ENCODE peak calls at places on chromosomes 4 and X, in nine cellular contexts. E is right lobe of liver, I is body of pancreas, M is adrenal gland, C is astrocyte of the spinal cord, A is breast epithelium, N is AG09319, K is ascending aorta, Y is endodermal cell. Z is an unnamed sample.

GRCh38 chr4:70829492-70829891 is 10.2 kb downstream of the GRSF1 start:
- DNase-seq in E (no peak), I (no peak), M (peak; percentile 51), C (no peak), A (no peak), N (no peak), K (no peak), Y (no peak), Z (no peak)

GRCh38 chrX:9492901-9493300 is 28.0 kb downstream of the TBL1X start:
- DNase-seq in E (no peak), I (no peak), M (no peak), C (no peak), A (no peak), N (no peak), K (no peak), Y (no peak), Z (no peak)

GRCh38 chr4:126777649-126778048 is 855.1 kb upstream of the INTU start:
- DNase-seq in E (no peak), I (no peak), M (no peak), C (peak; percentile 82), A (no peak), N (peak; percentile 55), K (no peak), Y (no peak), Z (no peak)

GRCh38 chr4:26050212-26050643 is 136.2 kb downstream of the SMIM20 start:
- DNase-seq in E (no peak), I (no peak), M (peak; percentile 58), C (no peak), A (no peak), N (no peak), K (peak; percentile 69), Y (no peak), Z (no peak)

GRCh38 chrX:140091276-140091886 is 126.1 kb upstream of the CXorf66 start:
- DNase-seq in E (no peak), I (peak; percentile 19), M (peak; percentile 46), C (no peak), A (no peak), N (no peak), K (no peak), Y (peak; percentile 81), Z (no peak)

GRCh38 chr4:120056249-120056648 is 10.4 kb downstream of the MAD2L1 start:
- DNase-seq in E (no peak), I (no peak), M (no peak), C (peak; percentile 64), A (no peak), N (no peak), K (no peak), Y (no peak), Z (no peak)

GRCh38 chr4:73653695-73654106 is 33.5 kb upstream of the RASSF6 start:
- DNase-seq in E (peak; percentile 72), I (peak; percentile 81), M (peak; percentile 41), C (peak; percentile 74), A (no peak), N (peak; percentile 14), K (no peak), Y (no peak), Z (peak; percentile 33)

GRCh38 chrX:31580726-31581125 is 508.9 kb upstream of the FTHL17 start:
- DNase-seq in E (no peak), I (no peak), M (no peak), C (peak; percentile 38), A (no peak), N (no peak), K (no peak), Y (no peak), Z (no peak)

GRCh38 chrX:3962511-3963350 is 249.3 kb upstream of the PRKX start:
- DNase-seq in E (no peak), I (peak; percentile 13), M (no peak), C (peak; percentile 45), A (no peak), N (no peak), K (no peak), Y (peak; percentile 68), Z (no peak)

GRCh38 chrX:925652-926061 is 286.8 kb downstream of the CRLF2 start:
- DNase-seq in E (no peak), I (no peak), M (no peak), C (no peak), A (no peak), N (no peak), K (no peak), Y (no peak), Z (no peak)

GRCh38 chr4:35461931-35462659 is 782.2 kb downstream of the ARAP2 start:
- DNase-seq in E (no peak), I (no peak), M (no peak), C (no peak), A (no peak), N (no peak), K (no peak), Y (peak; percentile 59), Z (no peak)

GRCh38 chr4:146033149-146033548 is 94.5 kb upstream of the ZNF827 start:
- DNase-seq in E (no peak), I (peak; percentile 32), M (peak; percentile 14), C (no peak), A (no peak), N (no peak), K (no peak), Y (peak; percentile 57), Z (no peak)

GRCh38 chr4:94551616-94552564 is 100.1 kb downstream of the PDLIM5 start:
- DNase-seq in E (no peak), I (no peak), M (no peak), C (peak; percentile 58), A (no peak), N (no peak), K (no peak), Y (no peak), Z (no peak)

DNA sequence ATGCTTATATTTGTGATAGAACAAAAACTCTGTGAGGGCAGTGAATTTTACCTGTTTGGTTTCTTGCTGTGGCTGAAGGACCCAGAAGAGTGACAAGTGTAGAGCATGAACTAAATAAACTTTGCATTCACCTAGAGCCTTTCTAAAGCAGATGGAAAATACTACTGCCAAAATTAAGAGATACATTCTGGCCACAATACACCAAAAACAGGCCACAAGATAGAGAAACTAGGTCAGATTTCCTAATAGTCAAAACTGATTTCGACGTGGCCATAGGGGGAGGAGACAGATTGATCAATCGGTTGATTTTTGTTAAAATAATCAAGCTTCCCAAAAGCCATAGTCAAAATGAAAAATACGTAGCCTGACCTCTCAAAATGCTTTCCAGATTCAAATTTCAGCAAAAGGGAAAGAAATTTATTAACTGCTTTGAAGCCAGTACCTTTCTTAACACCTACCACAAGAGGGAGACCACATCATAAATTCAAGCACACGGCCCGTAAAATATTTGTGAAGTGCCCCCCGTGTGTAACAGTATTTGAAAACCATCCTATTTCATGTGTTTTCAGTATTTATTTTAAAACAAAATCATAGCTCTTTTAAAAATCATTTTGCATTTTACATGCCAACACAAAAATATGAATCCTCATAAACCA is 132.4 kb downstream of the CORIN start:
- DNase-seq in E (no peak), I (no peak), M (no peak), C (peak; percentile 38), A (no peak), N (no peak), K (no peak), Y (no peak), Z (no peak)
- TF ChIP-seq CTCF in E (peak; percentile 74), I (no peak), M (no peak), C (peak; percentile 52), A (no peak), N (peak; percentile 19), K (no peak), Y (peak; percentile 81), Z (peak; percentile 5)

DNA sequence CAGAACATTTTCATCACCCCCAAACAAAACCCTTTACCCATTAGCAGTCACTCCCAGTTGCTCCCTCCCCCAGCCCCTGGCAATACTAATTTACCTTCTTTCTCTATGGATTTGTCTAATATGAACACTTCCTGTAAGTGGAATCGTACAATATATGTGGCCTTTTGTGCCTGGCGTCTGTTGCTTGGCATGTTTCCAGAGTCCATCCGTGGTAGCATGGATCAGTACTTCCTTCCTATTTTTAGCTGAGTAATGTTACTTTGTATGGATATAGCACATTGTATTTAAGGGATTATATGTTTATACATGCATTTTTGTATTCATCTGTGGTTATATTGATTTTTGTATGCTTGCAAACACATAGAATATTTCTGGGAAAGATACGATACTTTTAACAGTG is 48.2 kb downstream of the PPEF1 start:
- DNase-seq in E (no peak), I (no peak), M (peak; percentile 15), C (no peak), A (no peak), N (no peak), K (no peak), Y (no peak), Z (no peak)
- TF ChIP-seq CTCF in E (no peak), I (no peak), M (no peak), C (no peak), A (no peak), N (no peak), K (no peak), Y (no peak), Z (no peak)

GRCh38 chr4:104064650-104065577 is 345.1 kb upstream of the TACR3 start:
- DNase-seq in E (peak; percentile 70), I (peak; percentile 65), M (peak; percentile 28), C (peak; percentile 53), A (peak; percentile 49), N (no peak), K (no peak), Y (peak; percentile 81), Z (no peak)
- TF ChIP-seq CTCF in E (peak; percentile 68), I (no peak), M (peak; percentile 36), C (peak; percentile 55), A (peak; percentile 29), N (no peak), K (no peak), Y (peak; percentile 92), Z (peak; percentile 21)

GRCh38 chrX:38282044-38282443 is 45.3 kb downstream of the RPGR start:
- DNase-seq in E (no peak), I (no peak), M (peak; percentile 16), C (no peak), A (no peak), N (no peak), K (no peak), Y (peak; percentile 45), Z (no peak)
- TF ChIP-seq CTCF in E (no peak), I (no peak), M (peak; percentile 41), C (peak; percentile 52), A (no peak), N (peak; percentile 62), K (no peak), Y (peak; percentile 68), Z (no peak)

GRCh38 chrX:21813612-21814368 is 25.6 kb upstream of the MBTPS2 start:
- DNase-seq in E (no peak), I (no peak), M (no peak), C (no peak), A (no peak), N (no peak), K (no peak), Y (peak; percentile 54), Z (no peak)
- TF ChIP-seq CTCF in E (no peak), I (no peak), M (no peak), C (no peak), A (no peak), N (no peak), K (no peak), Y (no peak), Z (no peak)

Z was measured in HL-60.